ENCODE peak calls at places on chromosomes 12 and 14, in five cellular contexts. A is endothelial cell of umbilical vein, V is right lobe of liver, N is GM12878, Y is body of pancreas. L is an unnamed sample.

GRCh38 chr12:92978607-92979006 is 49.5 kb upstream of the EEA1 start:
- DNase-seq in A (no peak), V (no peak), N (no peak), Y (no peak), L (no peak)

GRCh38 chr14:104404922-104405321 is 174.6 kb upstream of the C14orf180 start:
- DNase-seq in A (no peak), V (no peak), N (no peak), Y (no peak), L (no peak)

GRCh38 chr12:52829986-52830385 is 4.1 kb downstream of the KRT79 start:
- DNase-seq in A (no peak), V (no peak), N (no peak), Y (no peak), L (no peak)

GRCh38 chr12:63276537-63277365 is 125.8 kb upstream of the AVPR1A start:
- DNase-seq in A (peak; percentile 56), V (peak; percentile 73), N (no peak), Y (peak; percentile 56), L (peak; percentile 61)

GRCh38 chr12:114547636-114548035 is 136.3 kb downstream of the TBX3 start:
- DNase-seq in A (no peak), V (no peak), N (no peak), Y (no peak), L (no peak)

GRCh38 chr12:44812062-44812461 is 64.1 kb downstream of the NELL2 start:
- DNase-seq in A (no peak), V (no peak), N (no peak), Y (no peak), L (no peak)

GRCh38 chr14:21825147-21825743 is 151.6 kb upstream of the OR4E1 start:
- DNase-seq in A (peak; percentile 37), V (no peak), N (no peak), Y (no peak), L (no peak)

GRCh38 chr12:6961278-6961694 is 9.2 kb downstream of the PHB2 start:
- DNase-seq in A (no peak), V (peak; percentile 77), N (no peak), Y (peak; percentile 85), L (peak; percentile 31)

GRCh38 chr12:15688202-15688736 is 100.9 kb downstream of the EPS8 start:
- DNase-seq in A (no peak), V (no peak), N (no peak), Y (peak; percentile 81), L (no peak)

GRCh38 chr14:97602438-97603117 is 805.4 kb downstream of the VRK1 start:
- DNase-seq in A (no peak), V (no peak), N (no peak), Y (no peak), L (no peak)

GRCh38 chr12:51270847-51271518 is 768 bp upstream of the SMAGP start:
- DNase-seq in A (peak; percentile 72), V (no peak), N (no peak), Y (peak; percentile 57), L (no peak)

GRCh38 chr12:124734224-124734788 is 129.4 kb downstream of the SCARB1 start:
- DNase-seq in A (no peak), V (no peak), N (no peak), Y (peak; percentile 71), L (no peak)

GRCh38 chr12:52245259-52245961 is 12.4 kb downstream of the KRT7 start:
- DNase-seq in A (no peak), V (no peak), N (no peak), Y (peak; percentile 75), L (peak; percentile 35)

GRCh38 chr12:131784909-131785762 is 43.1 kb upstream of the MMP17 start:
- DNase-seq in A (no peak), V (no peak), N (no peak), Y (no peak), L (no peak)

GRCh38 chr12:55659486-55660385 is 23.0 kb downstream of the OR10P1 start:
- DNase-seq in A (peak; percentile 12), V (peak; percentile 28), N (no peak), Y (peak; percentile 22), L (no peak)

GRCh38 chr12:93179792-93180191 is 197.9 kb upstream of the NUDT4 start:
- DNase-seq in A (no peak), V (no peak), N (no peak), Y (no peak), L (no peak)

GRCh38 chr12:105507311-105508035 is 177.0 kb downstream of the C12orf75 start:
- DNase-seq in A (peak; percentile 60), V (no peak), N (no peak), Y (no peak), L (no peak)

GRCh38 chr14:21796912-21797311 is 123.3 kb upstream of the OR4E1 start:
- DNase-seq in A (no peak), V (no peak), N (no peak), Y (no peak), L (no peak)

GRCh38 chr12:11855993-11856374 is 206.5 kb downstream of the ETV6 start:
- DNase-seq in A (no peak), V (no peak), N (no peak), Y (peak; percentile 38), L (no peak)

GRCh38 chr12:108689314-108690190 is 41.8 kb downstream of the CORO1C start:
- DNase-seq in A (peak; percentile 93), V (no peak), N (no peak), Y (peak; percentile 48), L (no peak)

GRCh38 chr12:10170199-10170598 is 1.7 kb downstream of the OLR1 start:
- DNase-seq in A (no peak), V (no peak), N (no peak), Y (no peak), L (no peak)

GRCh38 chr14:59463773-59464650 is 1.2 kb downstream of the GPR135 start:
- DNase-seq in A (no peak), V (no peak), N (no peak), Y (peak; percentile 14), L (no peak)

GRCh38 chr12:120866143-120866542 is 38.0 kb downstream of the SPPL3 start:
- DNase-seq in A (no peak), V (no peak), N (no peak), Y (no peak), L (no peak)

GRCh38 chr12:75545636-75546035 is 34.2 kb upstream of the KRR1 start:
- DNase-seq in A (no peak), V (no peak), N (no peak), Y (no peak), L (no peak)

GRCh38 chr12:128817115-128818015 is 6.4 kb downstream of the SLC15A4 start:
- DNase-seq in A (no peak), V (peak; percentile 80), N (peak; percentile 90), Y (peak; percentile 74), L (peak; percentile 74)

GRCh38 chr12:50049254-50050118 is 7.9 kb upstream of the ASIC1 start:
- DNase-seq in A (no peak), V (no peak), N (no peak), Y (no peak), L (no peak)

GRCh38 chr12:50047693-50048250 is 9.6 kb upstream of the ASIC1 start:
- DNase-seq in A (no peak), V (no peak), N (no peak), Y (no peak), L (no peak)

GRCh38 chr12:50050410-50051280 is 6.8 kb upstream of the ASIC1 start:
- DNase-seq in A (no peak), V (no peak), N (no peak), Y (peak; percentile 57), L (peak; percentile 17)

GRCh38 chr12:50052544-50052943 is 4.9 kb upstream of the ASIC1 start:
- DNase-seq in A (no peak), V (no peak), N (no peak), Y (no peak), L (no peak)

GRCh38 chr12:50050119-50050385 is 7.3 kb upstream of the ASIC1 start:
- DNase-seq in A (no peak), V (no peak), N (no peak), Y (no peak), L (no peak)
- H3K4me3 ChIP-seq in A (no peak overlapping the region), V (no peak overlapping the region), N (no peak overlapping the region), Y (no peak overlapping the region), L (no peak overlapping the region)

DNA sequence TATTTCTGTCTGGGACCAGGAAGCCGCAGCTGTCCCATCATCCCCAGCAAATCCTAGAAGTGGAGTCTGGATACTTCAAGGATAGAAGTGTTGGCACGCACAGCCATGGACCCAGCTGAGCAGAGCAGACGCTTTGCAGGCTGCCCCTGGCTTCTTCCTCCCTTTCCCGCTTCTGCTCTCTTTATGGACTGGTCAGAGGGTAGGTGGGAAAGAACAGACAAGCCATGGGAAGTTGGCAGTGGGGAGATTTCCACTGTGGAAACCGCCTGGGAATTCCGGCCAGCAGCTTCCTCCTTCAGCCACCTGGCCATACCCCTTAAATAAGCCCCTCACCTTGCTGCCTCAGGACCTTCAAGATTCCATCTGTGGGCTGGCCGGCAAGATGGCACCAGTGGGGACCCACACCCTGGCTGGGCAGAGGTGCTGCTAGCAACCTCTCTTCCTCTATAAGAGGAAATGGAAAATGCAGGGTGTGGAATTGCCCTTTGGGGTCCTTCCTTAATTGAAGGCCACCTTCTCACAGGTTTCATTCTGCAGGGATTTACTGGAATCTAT is 20.6 kb downstream of the OTUB2 start:
- DNase-seq in A (no peak), V (peak; percentile 33), N (no peak), Y (no peak), L (no peak)
- TF ChIP-seq POLR2A in A (no peak), V (no peak), N (no peak), Y (no peak), L (no peak)

GRCh38 chr12:25056486-25057130 is 107.7 kb upstream of the BCAT1 start:
- DNase-seq in A (no peak), V (no peak), N (no peak), Y (no peak), L (no peak)

GRCh38 chr12:25056011-25056410 is 107.1 kb upstream of the BCAT1 start:
- DNase-seq in A (no peak), V (no peak), N (no peak), Y (peak; percentile 79), L (no peak)

GRCh38 chr12:25058012-25058411 is 109.1 kb upstream of the BCAT1 start:
- DNase-seq in A (no peak), V (no peak), N (no peak), Y (no peak), L (no peak)

GRCh38 chr12:25054783-25055144 is 105.9 kb upstream of the BCAT1 start:
- DNase-seq in A (no peak), V (no peak), N (no peak), Y (peak; percentile 26), L (no peak)

GRCh38 chr12:25058619-25059018 is 109.7 kb upstream of the BCAT1 start:
- DNase-seq in A (no peak), V (no peak), N (peak; percentile 58), Y (no peak), L (no peak)
- H3K4me3 ChIP-seq in A (no peak overlapping the region), V (no peak overlapping the region), N (peak overlapping the region; percentile 89), Y (no peak overlapping the region), L (no peak overlapping the region)

DNA sequence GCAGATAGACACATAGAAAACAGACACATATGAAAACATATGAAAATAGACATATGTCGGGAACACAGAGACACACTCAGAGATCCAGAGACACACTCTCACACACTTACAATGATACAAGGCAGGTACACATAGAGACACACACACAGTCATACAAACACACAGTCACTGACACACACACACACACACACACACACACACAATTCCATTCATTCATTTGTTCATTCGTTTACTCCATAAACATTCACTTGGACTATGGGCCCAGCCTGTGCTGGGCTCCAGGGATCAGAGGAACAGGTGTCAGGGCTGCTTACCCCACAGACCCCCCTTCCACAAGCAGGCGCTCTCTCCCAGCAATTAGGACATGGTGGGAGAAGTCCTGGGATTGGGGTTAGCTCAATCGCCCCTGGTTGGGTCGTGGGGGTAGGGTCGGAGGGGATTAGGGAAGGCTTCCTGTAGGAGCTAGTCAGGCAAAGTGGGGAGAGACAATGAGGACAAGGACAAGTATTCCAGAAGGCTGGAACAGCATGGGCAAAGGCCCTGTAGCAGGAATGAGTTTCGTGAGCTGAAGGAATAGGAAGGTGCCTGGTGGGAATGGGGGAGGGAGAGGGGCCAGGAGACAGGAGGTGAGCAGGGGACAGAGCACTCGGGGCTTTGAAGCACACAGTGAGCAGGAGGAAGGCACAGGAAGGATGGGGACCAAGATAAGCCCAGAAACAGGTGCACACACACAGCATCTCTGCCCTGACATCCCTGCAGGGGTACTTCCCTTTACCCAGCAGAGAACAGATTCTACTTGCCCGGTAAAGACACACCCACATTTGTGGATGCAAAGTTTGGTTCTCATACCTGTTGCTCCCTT is 6.5 kb downstream of the RASAL1 start:
- DNase-seq in A (no peak), V (no peak), N (no peak), Y (no peak), L (no peak)
- TF ChIP-seq POLR2A in A (no peak), V (no peak), N (no peak), Y (no peak), L (no peak)